ENCODE peak calls at places on chromosomes 13 and 19, in seven cellular contexts. Z is colonic mucosa; T is prostate gland; L is GM23338; U is CD8-positive, alpha-beta memory T cell; A is K562; I is spleen. K is an unnamed sample.

GRCh38 chr13:47457631-47458030 is 543.4 kb downstream of the SUCLA2 start:
- DNase-seq in U (no peak), Z (no peak), T (no peak), L (no peak), A (no peak), I (no peak), K (no peak)

GRCh38 chr13:98335721-98336120 is 158.7 kb upstream of the RNF113B start:
- DNase-seq in L (no peak), U (no peak), I (no peak), Z (no peak), A (no peak), T (no peak), K (no peak)

GRCh38 chr19:19630426-19630825 is 2.4 kb upstream of the LPAR2 start:
- DNase-seq in T (no peak), Z (no peak), L (no peak), A (no peak), I (no peak), U (no peak), K (no peak)

GRCh38 chr13:67281476-67281875 is 51.3 kb upstream of the PCDH9 start:
- DNase-seq in L (no peak), A (no peak), U (no peak), Z (no peak), I (no peak), T (no peak), K (no peak)

GRCh38 chr13:99196466-99197256 is 4.0 kb upstream of the UBAC2 start:
- DNase-seq in L (no peak), A (no peak), I (no peak), U (no peak), T (no peak), Z (peak; percentile 21), K (no peak)

GRCh38 chr13:102868366-102868936 is 22.6 kb downstream of the ERCC5 start:
- DNase-seq in L (no peak), T (no peak), A (no peak), I (no peak), Z (no peak), U (no peak), K (no peak)

GRCh38 chr13:51006067-51006800 is 96.6 kb downstream of the RNASEH2B start:
- DNase-seq in T (no peak), L (no peak), A (no peak), Z (no peak), U (no peak), I (no peak), K (no peak)

GRCh38 chr13:100828226-100828625 is 153.6 kb upstream of the TMTC4 start:
- DNase-seq in A (no peak), Z (no peak), U (no peak), T (no peak), I (no peak), L (peak; percentile 70), K (no peak)

GRCh38 chr13:97934590-97934989 is 18.9 kb upstream of the IPO5 start:
- DNase-seq in I (no peak), Z (no peak), T (no peak), A (no peak), U (no peak), L (peak; percentile 12), K (no peak)

GRCh38 chr13:79806821-79807220 is 325.9 kb downstream of the NDFIP2 start:
- DNase-seq in T (no peak), A (no peak), U (no peak), Z (no peak), I (no peak), L (no peak), K (no peak)

GRCh38 chr19:33193269-33193863 is 764 bp upstream of the LRP3 start:
- DNase-seq in T (no peak), A (no peak), Z (no peak), U (no peak), L (no peak), I (no peak), K (no peak)
- H3K4me3 ChIP-seq in T (peak overlapping the region; percentile 63), A (no peak overlapping the region), Z (no peak overlapping the region), U (no peak overlapping the region), L (peak overlapping the region; percentile 42), I (no peak overlapping the region), K (no peak overlapping the region)

GRCh38 chr19:12956446-12957388 is at the start of gene GADD45GIP1:
- DNase-seq in L (peak; percentile 87), A (peak; percentile 86), Z (peak; percentile 80), U (peak; percentile 68), T (peak; percentile 44), I (peak; percentile 96), K (peak; percentile 77)

GRCh38 chr19:12954150-12954962 is 2.7 kb downstream of the GADD45GIP1 start:
- DNase-seq in I (no peak), L (no peak), A (no peak), T (no peak), U (no peak), Z (peak; percentile 36), K (no peak)

GRCh38 chr19:12955996-12956395 is 1.0 kb downstream of the GADD45GIP1 start:
- DNase-seq in L (no peak), Z (no peak), I (no peak), U (no peak), T (no peak), A (no peak), K (no peak)

GRCh38 chr19:12965017-12965811 is 4.2 kb upstream of the DAND5 start:
- DNase-seq in T (peak; percentile 61), U (peak; percentile 71), I (peak; percentile 95), L (peak; percentile 88), Z (peak; percentile 91), A (peak; percentile 86), K (peak; percentile 90)

GRCh38 chr19:12959482-12959881 is 2.5 kb upstream of the GADD45GIP1 start:
- DNase-seq in I (no peak), U (no peak), A (no peak), Z (no peak), T (no peak), L (no peak), K (no peak)
- H3K36me3 ChIP-seq in I (no peaks in the 10 kb centered on the region), U (peaks cover 6% of the 10 kb centered on the region), A (peaks cover 13% of the 10 kb centered on the region), Z (no peaks in the 10 kb centered on the region), T (no peaks in the 10 kb centered on the region), L (peaks cover 5% of the 10 kb centered on the region), K (no peaks in the 10 kb centered on the region)

DNA sequence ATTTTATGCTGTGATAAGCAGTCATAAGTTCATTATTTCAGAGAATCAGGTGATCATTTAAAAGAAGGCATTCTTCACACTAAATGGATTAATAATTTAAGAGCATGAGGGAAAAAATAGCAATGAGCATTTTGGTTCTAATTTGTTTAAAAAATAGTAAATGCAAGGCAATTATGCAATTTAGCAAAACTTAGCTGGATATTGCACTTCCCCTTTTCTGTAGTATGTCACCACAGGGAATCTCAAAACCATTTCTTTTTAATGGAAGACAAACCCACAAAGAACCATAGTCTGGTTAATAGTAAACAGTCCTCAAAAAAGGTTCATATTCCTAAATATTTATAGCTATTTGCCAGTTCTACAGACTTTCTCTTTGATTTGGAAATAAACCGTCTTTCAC is 30.2 kb downstream of the COG6 start:
- DNase-seq in Z (no peak), I (no peak), A (no peak), U (no peak), L (no peak), T (no peak), K (no peak)
- H3K4me1 ChIP-seq in Z (no peaks in the 10 kb centered on the region), I (peaks cover 12% of the 10 kb centered on the region), A (no peaks in the 10 kb centered on the region), U (no peaks in the 10 kb centered on the region), L (no peaks in the 10 kb centered on the region), T (no peaks in the 10 kb centered on the region), K (peaks cover 22% of the 10 kb centered on the region)

DNA sequence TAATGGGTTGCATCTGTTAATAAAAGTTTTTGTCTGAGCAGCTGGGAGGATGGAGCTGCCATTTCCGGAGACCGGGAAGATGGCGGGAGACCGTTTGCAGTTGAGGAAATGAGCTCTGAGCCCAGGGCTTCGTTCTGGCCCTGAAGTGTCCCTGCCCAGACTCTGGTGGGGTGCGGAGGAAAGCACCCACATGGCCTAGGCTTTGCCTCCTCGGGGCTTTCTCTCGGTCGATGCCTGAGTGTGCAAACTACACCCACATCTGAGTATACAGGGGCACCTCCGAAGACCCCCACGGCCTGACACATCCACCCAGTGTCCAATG is 15.6 kb upstream of the NANOS3 start:
- DNase-seq in I (no peak), T (no peak), U (peak; percentile 46), A (no peak), Z (no peak), L (no peak), K (no peak)
- H3K4me3 ChIP-seq in I (peak overlapping the region; percentile 37), T (peak overlapping the region; percentile 31), U (peak overlapping the region; percentile 91), A (peak overlapping the region; percentile 33), Z (peak overlapping the region; percentile 39), L (peak overlapping the region; percentile 54), K (peak overlapping the region; percentile 42)

K was measured in pancreas.